ENCODE peak calls at places on chromosome 10, in eight cellular contexts. N is PC-3; X is CD8-positive, alpha-beta T cell; R is HCT116; Z is A549; J is fibroblast of lung; U is ovary; H is endodermal cell. K is an unnamed sample.

GRCh38 chr10:13792011-13792410 is 205.2 kb downstream of the PRPF18 start:
- DNase-seq in N (no peak), H (no peak), Z (no peak), X (no peak), U (peak; percentile 19), J (no peak), R (no peak), K (no peak)

GRCh38 chr10:69515699-69516547 is 57.3 kb downstream of the NEUROG3 start:
- DNase-seq in N (peak; percentile 92), U (no peak), H (peak; percentile 95), R (peak; percentile 47), X (peak; percentile 59), J (peak; percentile 41), Z (peak; percentile 87), K (peak; percentile 86)

GRCh38 chr10:6195891-6196290 is 6.8 kb upstream of the PFKFB3 start:
- DNase-seq in Z (no peak), J (peak; percentile 26), H (no peak), X (no peak), U (peak; percentile 64), N (no peak), R (no peak), K (no peak)

GRCh38 chr10:54613162-54613561 is 187.9 kb downstream of the PCDH15 start:
- DNase-seq in U (no peak), H (no peak), Z (no peak), R (no peak), N (peak; percentile 80), X (no peak), J (peak; percentile 1), K (no peak)

GRCh38 chr10:90136731-90137316 is 435.4 kb downstream of the KIF20B start:
- DNase-seq in N (no peak), Z (no peak), X (no peak), R (peak; percentile 65), H (peak; percentile 66), J (peak; percentile 32), U (no peak), K (no peak)

GRCh38 chr10:117163061-117163953 is 25.2 kb upstream of the VAX1 start:
- DNase-seq in N (no peak), H (peak; percentile 94), X (no peak), U (no peak), R (no peak), Z (peak; percentile 74), J (no peak), K (peak; percentile 78)

GRCh38 chr10:124035928-124036558 is 57.4 kb downstream of the CHST15 start:
- DNase-seq in H (no peak), N (no peak), U (peak; percentile 46), R (no peak), X (no peak), Z (no peak), J (no peak), K (no peak)

GRCh38 chr10:103736763-103737162 is 118.6 kb downstream of the SH3PXD2A start:
- DNase-seq in N (peak; percentile 46), H (peak; percentile 95), X (no peak), R (peak; percentile 77), J (peak; percentile 31), Z (peak; percentile 46), U (no peak), K (peak; percentile 29)

GRCh38 chr10:6739530-6740174 is 159.6 kb upstream of the PRKCQ start:
- DNase-seq in N (no peak), H (no peak), R (no peak), U (no peak), X (no peak), Z (no peak), J (no peak), K (no peak)

GRCh38 chr10:49352323-49352722 is 43.6 kb downstream of the DRGX start:
- DNase-seq in R (no peak), J (no peak), X (no peak), Z (no peak), U (no peak), N (no peak), H (no peak), K (no peak)

GRCh38 chr10:80500572-80501380 is 36.9 kb upstream of the SH2D4B start:
- DNase-seq in R (no peak), H (no peak), N (no peak), X (no peak), J (no peak), U (peak; percentile 50), Z (no peak), K (no peak)

GRCh38 chr10:91077549-91078017 is 142.9 kb upstream of the PCGF5 start:
- DNase-seq in Z (no peak), X (no peak), N (peak; percentile 19), H (no peak), R (no peak), U (peak; percentile 26), J (peak; percentile 60), K (no peak)

GRCh38 chr10:9230625-9231024 is 1176.1 kb downstream of the GATA3 start:
- DNase-seq in J (no peak), R (no peak), N (no peak), Z (no peak), H (no peak), U (no peak), X (no peak), K (no peak)

GRCh38 chr10:47419421-47419820 is 35.3 kb upstream of the ZNF488 start:
- DNase-seq in U (no peak), N (no peak), R (no peak), J (no peak), Z (no peak), X (no peak), H (no peak), K (no peak)

GRCh38 chr10:59823111-59823510 is 69.9 kb upstream of the MRLN start:
- DNase-seq in X (no peak), R (no peak), U (no peak), N (no peak), Z (no peak), H (no peak), J (no peak), K (no peak)

GRCh38 chr10:86956841-86957448 is 470 bp downstream of the MMRN2 start:
- DNase-seq in R (no peak), J (no peak), X (no peak), Z (no peak), U (no peak), H (peak; percentile 49), N (no peak), K (no peak)

GRCh38 chr10:4344544-4344994 is 481.4 kb upstream of the AKR1E2 start:
- DNase-seq in H (peak; percentile 47), J (peak; percentile 100), N (peak; percentile 90), Z (peak; percentile 69), U (peak; percentile 41), X (no peak), R (peak; percentile 89), K (no peak)

GRCh38 chr10:48523212-48523819 is 81.6 kb downstream of the ARHGAP22 start:
- DNase-seq in H (peak; percentile 89), U (peak; percentile 83), J (peak; percentile 98), N (peak; percentile 86), Z (peak; percentile 16), R (peak; percentile 19), X (no peak), K (no peak)

GRCh38 chr10:129605266-129605985 is 138.4 kb downstream of the MGMT start:
- DNase-seq in H (peak; percentile 20), R (no peak), J (no peak), U (no peak), X (no peak), N (no peak), Z (no peak), K (no peak)
- H3K4me3 ChIP-seq in H (no peak overlapping the region), R (no peak overlapping the region), J (no peak overlapping the region), U (no peak overlapping the region), X (no peak overlapping the region), N (no peak overlapping the region), Z (no peak overlapping the region), K (no peak overlapping the region)

GRCh38 chr10:133614830-133615580 is 11.6 kb downstream of the FRG2B start:
- DNase-seq in N (no peak), Z (no peak), X (no peak), U (no peak), J (no peak), R (no peak), H (no peak), K (no peak)
- H3K9me3 ChIP-seq in N (no peaks in the 10 kb centered on the region), Z (no peaks in the 10 kb centered on the region), X (no peaks in the 10 kb centered on the region), U (no peaks in the 10 kb centered on the region), J (no peaks in the 10 kb centered on the region), R (no peaks in the 10 kb centered on the region), H (peaks cover 48% of the 10 kb centered on the region), K (no peaks in the 10 kb centered on the region)

GRCh38 chr10:25753776-25754175 is 180.3 kb upstream of the MYO3A start:
- DNase-seq in H (no peak), N (no peak), Z (no peak), J (peak; percentile 81), X (no peak), R (no peak), U (no peak), K (no peak)
- H3K4me3 ChIP-seq in H (no peak overlapping the region), N (no peak overlapping the region), Z (no peak overlapping the region), J (no peak overlapping the region), X (no peak overlapping the region), R (no peak overlapping the region), U (no peak overlapping the region), K (no peak overlapping the region)

GRCh38 chr10:36349445-36350063 is 707.5 kb upstream of the FZD8 start:
- DNase-seq in N (no peak), X (no peak), H (peak; percentile 49), U (no peak), J (peak; percentile 88), Z (no peak), R (no peak), K (no peak)

GRCh38 chr10:36354633-36355032 is 712.5 kb upstream of the FZD8 start:
- DNase-seq in N (no peak), H (no peak), U (no peak), Z (no peak), X (no peak), J (no peak), R (no peak), K (no peak)

GRCh38 chr10:36345770-36346169 is 703.7 kb upstream of the FZD8 start:
- DNase-seq in X (no peak), R (no peak), Z (no peak), H (no peak), N (peak; percentile 42), J (peak; percentile 40), U (no peak), K (no peak)

DNA sequence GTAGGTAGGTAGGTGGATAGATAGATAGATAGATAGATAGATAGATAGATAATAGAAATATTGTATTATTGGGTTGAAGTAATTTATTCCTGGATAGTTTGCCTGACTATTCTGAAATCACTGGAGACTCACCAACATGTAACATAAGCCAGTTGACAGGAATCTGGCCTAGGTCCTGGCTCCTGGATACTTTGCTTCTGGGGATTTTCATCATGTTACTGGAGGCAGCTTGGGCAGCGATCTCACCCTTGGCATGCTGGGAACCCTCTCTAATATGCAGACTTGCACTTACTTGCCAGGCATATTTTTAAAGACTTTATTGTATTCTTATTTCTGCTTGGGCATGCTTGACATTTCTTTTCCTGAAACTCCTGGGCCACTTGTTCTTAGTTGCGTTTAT is 709.1 kb upstream of the FZD8 start:
- DNase-seq in J (no peak), R (no peak), H (no peak), Z (no peak), X (no peak), U (no peak), N (no peak), K (no peak)
- H3K9me3 ChIP-seq in J (no peaks in the 10 kb centered on the region), R (no peaks in the 10 kb centered on the region), H (no peaks in the 10 kb centered on the region), Z (no peaks in the 10 kb centered on the region), X (no peaks in the 10 kb centered on the region), U (no peaks in the 10 kb centered on the region), N (no peaks in the 10 kb centered on the region), K (no peaks in the 10 kb centered on the region)

GRCh38 chr10:62081322-62081945 is 179.9 kb downstream of the ARID5B start:
- DNase-seq in R (no peak), Z (no peak), H (no peak), J (peak; percentile 26), N (peak; percentile 56), U (no peak), X (no peak), K (peak; percentile 93)
- H3K4me3 ChIP-seq in R (no peak overlapping the region), Z (no peak overlapping the region), H (no peak overlapping the region), J (no peak overlapping the region), N (no peak overlapping the region), U (no peak overlapping the region), X (no peak overlapping the region), K (no peak overlapping the region)

K was measured in HAP-1.